ENCODE peak calls at places on chromosomes 11 and 22, in five cellular contexts. B is breast epithelium, T is bronchial epithelial cell, W is lung, U is HCT116. O is an unnamed sample.
A peak's percentile ranks its signal among the peaks of the same experiment; 100 is the strongest.

GRCh38 chr11:2779981-2780849 is 80.4 kb upstream of the KCNQ1OT1 start:
- DNase-seq in B (peak; percentile 17), U (no peak), W (peak; percentile 25), T (no peak), O (no peak)

GRCh38 chr11:68714047-68714856 is 29.9 kb downstream of the GAL start:
- DNase-seq in U (no peak), B (no peak), T (no peak), W (no peak), O (no peak)

GRCh38 chr22:38069372-38070249 is 12.4 kb downstream of the PICK1 start:
- DNase-seq in B (no peak), W (no peak), T (no peak), U (no peak), O (peak; percentile 68)

GRCh38 chr22:45997077-45997774 is 20.3 kb upstream of the WNT7B start:
- DNase-seq in B (peak; percentile 76), T (peak; percentile 37), U (no peak), W (peak; percentile 77), O (peak; percentile 95)

GRCh38 chr11:70153133-70153727 is 49.9 kb upstream of the FADD start:
- DNase-seq in T (no peak), B (no peak), U (no peak), W (no peak), O (no peak)

GRCh38 chr11:83019888-83020579 is 51.7 kb downstream of the RAB30 start:
- DNase-seq in T (no peak), B (peak; percentile 25), W (no peak), U (no peak), O (no peak)

GRCh38 chr11:2525941-2526807 is 81.4 kb downstream of the KCNQ1 start:
- DNase-seq in B (no peak), U (no peak), T (no peak), W (no peak), O (peak; percentile 47)

GRCh38 chr11:130131957-130132850 is 27.4 kb upstream of the ST14 start:
- DNase-seq in B (peak; percentile 38), W (peak; percentile 64), T (peak; percentile 70), U (peak; percentile 53), O (no peak)

GRCh38 chr11:110777765-110778164 is 65.5 kb upstream of the ARHGAP20 start:
- DNase-seq in W (no peak), B (no peak), T (peak; percentile 88), U (no peak), O (peak; percentile 14)

GRCh38 chr22:49963647-49964026 is 3.1 kb downstream of the PIM3 start:
- DNase-seq in U (no peak), W (peak; percentile 32), B (peak; percentile 28), T (no peak), O (no peak)

GRCh38 chr22:19816372-19817119 is 38.1 kb downstream of the GNB1L start:
- DNase-seq in T (no peak), W (no peak), B (peak; percentile 7), U (no peak), O (no peak)

GRCh38 chr11:117979481-117980211 is 6.5 kb upstream of the IL10RA start:
- DNase-seq in B (no peak), W (peak; percentile 28), T (no peak), U (no peak), O (no peak)

GRCh38 chr22:39906207-39906606 is 5.3 kb downstream of the GRAP2 start:
- DNase-seq in T (no peak), U (no peak), W (no peak), B (no peak), O (no peak)

GRCh38 chr11:61551630-61552029 is 29.2 kb downstream of the SYT7 start:
- DNase-seq in U (peak; percentile 34), B (no peak), W (no peak), T (no peak), O (peak; percentile 70)

GRCh38 chr11:7077101-7077500 is 11.7 kb upstream of the RBMXL2 start:
- DNase-seq in W (no peak), B (no peak), U (no peak), T (no peak), O (no peak)

GRCh38 chr11:92225563-92226308 is 1.1 kb downstream of the FAT3 start:
- DNase-seq in W (no peak), U (no peak), T (no peak), B (no peak), O (peak; percentile 8)

GRCh38 chr11:70501933-70502540 is 103.7 kb downstream of the CTTN start:
- DNase-seq in B (no peak), W (no peak), U (no peak), T (no peak), O (no peak)

GRCh38 chr11:125215951-125216350 is 51.4 kb downstream of the PKNOX2 start:
- DNase-seq in T (no peak), B (no peak), W (no peak), U (no peak), O (no peak)

GRCh38 chr22:32917577-32918375 is 116.3 kb downstream of the TIMP3 start:
- DNase-seq in W (no peak), T (no peak), B (no peak), U (no peak), O (no peak)

GRCh38 chr22:19174106-19175025 is 4.2 kb downstream of the SLC25A1 start:
- DNase-seq in T (peak; percentile 35), U (no peak), W (no peak), B (peak; percentile 63), O (no peak)

GRCh38 chr11:94835571-94835970 is 67.4 kb downstream of the AMOTL1 start:
- DNase-seq in U (no peak), W (no peak), T (peak; percentile 59), B (no peak), O (no peak)

GRCh38 chr11:63889344-63889743 is 27.6 kb downstream of the RCOR2 start:
- DNase-seq in W (no peak), T (peak; percentile 68), B (no peak), U (no peak), O (no peak)

GRCh38 chr22:19988331-19988808 is 28.3 kb downstream of the ARVCF start:
- DNase-seq in W (no peak), U (no peak), B (no peak), T (no peak), O (no peak)

GRCh38 chr11:66015936-66016792 is 4.4 kb downstream of the CST6 start:
- DNase-seq in B (no peak), W (no peak), T (no peak), U (no peak), O (no peak)

GRCh38 chr22:33747576-33748180 is 172.6 kb downstream of the LARGE1 start:
- DNase-seq in W (no peak), B (no peak), U (no peak), T (no peak), O (no peak)

GRCh38 chr11:24754406-24754805 is 257.6 kb downstream of the LUZP2 start:
- DNase-seq in W (no peak), T (peak; percentile 69), B (no peak), U (no peak), O (no peak)

DNA sequence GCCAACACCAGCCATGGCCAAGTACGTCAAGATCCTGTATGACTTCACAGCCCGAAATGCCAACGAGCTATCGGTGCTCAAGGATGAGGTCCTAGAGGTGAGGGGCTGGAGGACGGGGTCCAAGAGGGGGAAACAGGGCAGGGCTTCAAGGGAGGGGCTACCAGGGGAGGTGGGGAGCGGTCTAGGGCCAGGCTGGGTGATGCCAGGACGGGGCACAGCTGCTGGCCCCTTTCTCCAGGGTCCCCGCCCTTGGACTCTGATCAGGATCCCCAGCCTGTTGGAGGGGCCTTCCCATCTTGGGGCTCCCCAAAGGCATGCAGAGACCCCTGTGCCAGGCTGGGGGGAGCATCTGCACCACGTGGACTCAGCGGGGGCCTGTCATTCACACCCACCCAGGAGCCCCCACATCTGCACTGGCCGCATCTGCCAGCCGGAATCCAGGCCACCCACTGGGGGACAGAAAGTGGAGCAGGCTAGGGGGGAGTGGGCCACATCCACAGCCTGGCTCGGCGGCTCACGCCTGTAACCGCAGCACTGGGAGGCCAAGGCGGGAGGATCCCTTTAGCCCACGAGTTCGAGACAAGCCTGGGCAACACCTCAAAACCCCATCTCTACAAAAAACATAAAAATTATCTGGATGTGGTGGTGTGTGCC is 18.8 kb downstream of the EPS8L2 start:
- DNase-seq in U (no peak), T (no peak), B (no peak), W (no peak), O (no peak)
- H3K27me3 ChIP-seq in U (no peaks in the 10 kb centered on the region), T (no peaks in the 10 kb centered on the region), B (no peaks in the 10 kb centered on the region), W (no peaks in the 10 kb centered on the region), O (peaks cover 17% of the 10 kb centered on the region)

DNA sequence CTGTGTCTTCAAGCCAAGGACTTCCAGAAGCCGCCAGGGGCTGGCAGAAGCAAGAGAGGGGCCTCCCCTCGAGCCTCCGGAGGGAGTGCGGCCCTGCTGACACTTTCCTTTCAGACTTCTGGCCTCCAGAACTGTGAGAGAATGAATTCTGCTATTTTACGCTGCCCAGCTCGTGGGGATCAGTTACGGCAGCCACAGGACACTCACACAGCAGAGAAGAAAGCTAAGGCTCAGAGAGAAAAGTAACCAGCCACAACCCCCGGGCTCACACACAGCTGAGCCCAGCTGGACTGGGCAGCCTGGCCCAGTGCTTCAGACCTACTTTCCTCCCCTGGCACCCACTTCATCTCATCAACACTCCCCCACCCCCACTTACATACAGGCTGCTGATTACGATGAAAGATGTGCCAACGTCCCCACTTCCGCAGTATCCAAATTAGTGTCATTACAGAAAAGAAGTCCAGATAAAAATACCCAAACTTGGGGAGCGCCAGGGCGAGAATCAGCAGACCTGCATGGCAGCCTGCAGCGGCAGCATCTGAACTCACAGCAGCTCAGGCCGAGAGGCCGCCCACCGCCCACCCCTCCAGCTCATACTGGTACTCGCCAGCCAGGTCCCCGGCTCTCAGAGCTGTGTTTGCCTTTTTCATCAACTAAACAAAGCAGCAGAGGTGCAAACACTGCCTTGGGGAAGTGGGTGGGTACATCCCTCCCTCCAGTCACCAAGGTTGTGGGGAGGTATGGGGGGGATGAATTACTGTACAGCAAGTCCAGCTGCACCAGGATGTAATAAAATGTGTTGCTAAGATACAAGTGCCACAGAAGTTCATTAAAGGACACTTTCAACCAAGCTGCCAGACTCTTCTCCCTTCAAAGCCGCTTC is 15.2 kb downstream of the PHF21B start:
- DNase-seq in B (no peak), T (no peak), U (no peak), W (no peak), O (no peak)
- H3K27me3 ChIP-seq in B (no peaks in the 10 kb centered on the region), T (peaks cover 3% of the 10 kb centered on the region), U (peaks cover 34% of the 10 kb centered on the region), W (no peaks in the 10 kb centered on the region), O (peaks cover 55% of the 10 kb centered on the region)

GRCh38 chr22:22446527-22446926 is 62.0 kb downstream of the ZNF280B start:
- DNase-seq in B (no peak), T (no peak), W (no peak), U (no peak), O (no peak)
- H3K27me3 ChIP-seq in B (no peaks in the 10 kb centered on the region), T (no peaks in the 10 kb centered on the region), W (no peaks in the 10 kb centered on the region), U (peaks cover 27% of the 10 kb centered on the region), O (peaks cover 21% of the 10 kb centered on the region)

GRCh38 chr22:48658246-48658645 is 1169.4 kb downstream of the BRD1 start:
- DNase-seq in B (no peak), U (no peak), W (no peak), T (no peak), O (no peak)

GRCh38 chr22:48660795-48661740 is 1166.6 kb downstream of the BRD1 start:
- DNase-seq in T (no peak), B (no peak), W (no peak), U (no peak), O (no peak)

GRCh38 chr22:48659393-48659792 is 1168.3 kb downstream of the BRD1 start:
- DNase-seq in U (no peak), T (no peak), B (no peak), W (no peak), O (no peak)

GRCh38 chr22:48660104-48660794 is 1167.4 kb downstream of the BRD1 start:
- DNase-seq in U (no peak), B (no peak), T (no peak), W (no peak), O (no peak)

DNA sequence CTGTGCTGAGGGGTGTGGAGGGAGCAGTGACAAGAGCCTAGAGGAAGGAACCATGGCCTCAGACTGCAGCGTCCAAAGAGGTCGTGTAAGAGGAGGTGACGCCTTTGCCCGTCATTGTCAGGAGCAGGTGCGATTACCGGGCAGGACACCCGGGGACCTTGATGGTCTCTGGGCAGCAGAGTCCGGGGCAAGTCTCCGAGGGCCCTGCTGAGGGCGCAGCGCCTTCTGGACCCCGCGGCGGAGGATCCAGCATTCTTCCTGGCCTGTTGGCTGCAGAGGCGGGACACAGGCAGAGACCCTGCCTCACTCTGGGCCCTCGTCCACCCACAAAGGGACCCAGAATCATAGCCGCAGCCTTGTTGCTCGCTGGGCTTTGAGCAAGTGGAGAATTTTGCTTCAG is 1168.8 kb downstream of the BRD1 start:
- DNase-seq in B (no peak), T (no peak), W (no peak), U (no peak), O (no peak)
- H3K27me3 ChIP-seq in B (no peaks in the 10 kb centered on the region), T (no peaks in the 10 kb centered on the region), W (no peaks in the 10 kb centered on the region), U (no peaks in the 10 kb centered on the region), O (no peaks in the 10 kb centered on the region)

O was measured in SJSA1.